ENCODE peak calls at places on chromosome 10, in five cellular contexts. A is A549, Q is K562, G is GM12878, Y is SK-N-SH. U is an unnamed sample.

GRCh38 chr10:12710594-12711343 is 290.7 kb downstream of the CCDC3 start:
- DNase-seq in G (peak; percentile 26), A (peak; percentile 70), Y (peak; percentile 69), Q (peak; percentile 65), U (peak; percentile 87)

GRCh38 chr10:75049316-75050285 is 61.9 kb upstream of the SAMD8 start:
- DNase-seq in Q (no peak), G (no peak), A (no peak), Y (no peak), U (no peak)

GRCh38 chr10:7610651-7611389 is 55.9 kb downstream of the ITIH5 start:
- DNase-seq in G (no peak), A (no peak), Q (no peak), Y (no peak), U (peak; percentile 70)

GRCh38 chr10:70130878-70131559 is 1.6 kb downstream of the AIFM2 start:
- DNase-seq in Q (no peak), A (no peak), G (no peak), Y (no peak), U (peak; percentile 71)

GRCh38 chr10:125261491-125262186 is 101.3 kb upstream of the CTBP2 start:
- DNase-seq in G (no peak), Q (no peak), Y (no peak), A (no peak), U (no peak)

GRCh38 chr10:103278862-103279298 is 1.9 kb downstream of the INA start:
- DNase-seq in Y (no peak), A (no peak), Q (peak; percentile 32), G (no peak), U (peak; percentile 55)

GRCh38 chr10:28375399-28376354 is 72.8 kb upstream of the MPP7 start:
- DNase-seq in G (no peak), A (no peak), Q (no peak), Y (no peak), U (peak; percentile 74)

GRCh38 chr10:35130588-35131146 is 4.0 kb downstream of the CREM start:
- DNase-seq in A (no peak), Y (no peak), G (no peak), Q (no peak), U (no peak)

GRCh38 chr10:132687893-132688579 is 97.9 kb downstream of the NKX6-2 start:
- DNase-seq in G (no peak), A (no peak), Y (no peak), Q (no peak), U (no peak)

GRCh38 chr10:127298396-127298795 is 102.0 kb upstream of the INSYN2A start:
- DNase-seq in A (no peak), G (no peak), Q (no peak), Y (no peak), U (no peak)

GRCh38 chr10:5652746-5653145 is 13.6 kb downstream of the ASB13 start:
- DNase-seq in Y (no peak), Q (no peak), A (no peak), G (no peak), U (no peak)

GRCh38 chr10:100438674-100439315 is 24.0 kb upstream of the WNT8B start:
- DNase-seq in G (no peak), Q (no peak), Y (no peak), A (no peak), U (no peak)

GRCh38 chr10:94104316-94105060 is 110.8 kb downstream of the PLCE1 start:
- DNase-seq in A (no peak), Q (no peak), G (no peak), Y (no peak), U (peak; percentile 76)

GRCh38 chr10:104139221-104139620 is 17.2 kb downstream of the SFR1 start:
- DNase-seq in A (no peak), Q (no peak), Y (peak; percentile 13), G (no peak), U (no peak)

GRCh38 chr10:93220315-93221170 is 146.8 kb downstream of the CYP26A1 start:
- DNase-seq in Q (peak; percentile 20), A (no peak), Y (peak; percentile 19), G (no peak), U (no peak)

GRCh38 chr10:22476601-22477364 is 131.5 kb downstream of the SPAG6 start:
- DNase-seq in Y (no peak), G (no peak), A (no peak), Q (no peak), U (no peak)

GRCh38 chr10:127534074-127534473 is 15.0 kb upstream of the NPS start:
- DNase-seq in Q (no peak), Y (no peak), A (no peak), G (no peak), U (no peak)

GRCh38 chr10:106571216-106571954 is 593.1 kb downstream of the SORCS1 start:
- DNase-seq in Y (peak; percentile 34), G (no peak), A (no peak), Q (no peak), U (peak; percentile 61)
- TF ChIP-seq RCOR1 in Y (no peak), G (no peak), A (no peak), Q (no peak), U (no peak)

DNA sequence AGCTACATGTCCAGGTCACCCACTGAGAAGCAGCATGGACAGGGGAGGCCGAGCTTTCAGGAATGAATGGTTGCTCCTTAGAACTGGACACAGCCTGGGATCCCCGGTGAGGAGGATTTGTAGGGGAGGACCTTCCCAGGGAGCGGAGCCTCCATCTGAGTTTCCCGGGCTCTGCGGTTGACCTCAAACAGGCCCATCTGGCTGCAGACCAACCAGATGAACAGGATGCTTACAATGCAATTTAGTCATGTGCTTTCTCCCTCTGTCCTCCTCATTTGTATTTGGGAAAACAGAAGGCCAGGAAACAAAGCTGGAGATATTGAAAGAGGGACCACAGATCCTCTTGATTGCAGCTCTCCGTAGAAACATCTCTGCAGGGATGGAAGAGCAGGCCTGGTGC is 104.8 kb downstream of the EMX2 start:
- DNase-seq in G (no peak), Q (no peak), Y (no peak), A (no peak), U (no peak)
- TF ChIP-seq RCOR1 in G (no peak), Q (no peak), Y (no peak), A (no peak), U (no peak)

GRCh38 chr10:59562126-59562525 is 147.5 kb downstream of the SLC16A9 start:
- DNase-seq in Q (no peak), G (no peak), A (no peak), Y (no peak), U (no peak)

GRCh38 chr10:59563506-59563905 is 146.1 kb downstream of the SLC16A9 start:
- DNase-seq in Q (no peak), G (no peak), A (no peak), Y (no peak), U (no peak)

GRCh38 chr10:59560990-59561389 is 148.7 kb downstream of the SLC16A9 start:
- DNase-seq in Y (no peak), Q (no peak), G (no peak), A (no peak), U (no peak)

GRCh38 chr10:59560161-59560560 is 149.5 kb downstream of the SLC16A9 start:
- DNase-seq in A (no peak), Y (no peak), G (no peak), Q (no peak), U (no peak)

DNA sequence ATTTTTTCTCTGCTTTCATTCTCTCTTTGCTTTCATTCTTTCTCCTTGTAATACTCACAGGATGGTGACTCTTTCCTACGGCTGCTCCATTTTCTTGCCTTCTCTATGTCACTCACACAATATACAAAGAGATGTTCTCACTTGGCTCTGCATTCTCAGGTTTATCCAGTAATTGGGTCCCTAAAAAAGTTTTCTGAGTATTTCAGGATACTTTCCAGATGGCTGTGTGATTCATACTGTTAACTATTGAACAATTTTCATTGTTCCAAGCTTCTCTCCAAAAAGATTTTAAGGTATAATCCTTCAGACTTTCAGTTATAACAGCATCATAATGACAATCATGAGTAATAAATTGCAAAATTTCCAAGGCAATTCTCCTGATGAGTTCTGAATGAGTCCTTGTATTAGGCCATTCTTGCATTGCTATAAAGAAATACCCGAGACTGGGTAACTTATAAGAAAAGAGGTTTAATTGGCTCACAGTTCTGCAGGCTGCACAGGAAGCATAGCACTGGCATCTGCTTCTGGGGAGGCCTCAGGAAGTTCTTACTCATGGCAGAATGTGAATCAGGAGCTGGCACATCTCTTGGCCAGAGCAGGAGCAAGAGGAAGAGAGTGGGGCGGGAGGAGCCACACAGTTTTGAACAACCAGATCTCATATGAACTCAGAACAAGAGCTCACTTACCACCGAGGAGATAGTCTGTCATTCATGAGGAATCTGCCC is 148.1 kb downstream of the SLC16A9 start:
- DNase-seq in G (no peak), A (no peak), Y (no peak), Q (no peak), U (peak; percentile 17)
- TF ChIP-seq RCOR1 in G (no peak), A (no peak), Y (no peak), Q (no peak), U (no peak)

DNA sequence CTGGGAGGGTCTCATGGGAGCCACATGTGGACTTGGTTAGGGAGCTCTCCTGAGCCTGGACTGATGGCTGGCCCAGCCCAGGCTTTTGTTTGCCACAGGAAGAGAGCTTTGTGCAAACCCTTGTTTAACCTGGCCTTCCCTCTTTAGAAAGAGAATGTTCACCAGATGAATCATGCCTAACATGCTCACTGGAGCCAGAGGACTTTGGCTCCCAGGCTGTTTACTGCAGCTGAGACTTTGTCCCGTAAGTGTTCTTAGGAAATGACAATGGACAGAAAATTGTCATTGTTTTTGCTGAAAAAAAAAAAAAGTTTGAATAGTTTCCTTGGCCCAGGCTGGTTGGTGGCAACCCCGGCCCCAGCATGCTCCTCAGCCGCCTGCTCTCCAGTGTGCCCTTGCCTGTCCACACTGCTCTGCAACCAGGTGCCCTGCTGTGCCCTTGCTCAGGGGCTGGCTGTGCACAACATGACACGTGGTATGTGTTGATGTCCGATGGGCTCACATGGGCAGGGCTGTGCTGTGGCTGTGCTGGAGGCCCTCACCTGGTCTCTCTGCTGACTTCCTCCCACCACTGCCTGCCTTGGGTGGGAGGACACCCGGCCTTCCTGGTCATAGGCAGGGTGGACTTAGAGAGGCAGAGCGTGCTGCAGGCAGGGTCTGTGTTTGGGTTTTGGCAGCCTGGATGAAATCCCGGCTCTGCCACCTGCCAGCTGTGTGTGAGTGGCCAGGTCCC is 215.3 kb upstream of the ZNF32 start:
- DNase-seq in Q (no peak), G (no peak), Y (no peak), A (no peak), U (peak; percentile 85)
- TF ChIP-seq RCOR1 in Q (no peak), G (no peak), Y (no peak), A (no peak), U (no peak)

DNA sequence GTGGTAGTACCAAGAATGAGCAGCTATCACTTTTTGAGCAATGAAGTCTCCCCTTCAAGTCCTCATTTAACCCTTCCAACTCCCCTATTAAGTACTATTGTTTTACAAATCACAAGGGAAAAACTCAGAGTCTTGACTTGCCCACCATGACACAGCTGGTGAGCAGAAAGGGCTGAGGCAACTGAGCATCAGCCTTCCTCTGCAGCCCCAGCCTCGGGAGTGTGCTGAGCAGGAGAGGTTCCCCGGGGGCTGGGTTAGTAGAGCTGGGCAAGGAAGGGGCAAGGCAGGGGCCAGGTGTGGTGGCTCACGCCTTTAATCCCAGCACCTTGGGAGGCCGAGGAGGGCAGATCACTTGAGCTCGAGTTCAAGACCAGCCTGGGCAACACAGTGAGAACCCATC is 3.2 kb downstream of the FRAT2 start:
- DNase-seq in G (no peak), Q (no peak), Y (no peak), A (no peak), U (no peak)
- TF ChIP-seq RCOR1 in G (no peak), Q (no peak), Y (no peak), A (no peak), U (no peak)